ENCODE peak calls at places on chromosomes 5 and 9, in ten cellular contexts. T is sigmoid colon, S is transverse colon, Y is tibial nerve, W is A549, D is HepG2, J is H1, G is stomach, H is suprapubic skin, C is upper lobe of left lung. I is an unnamed sample.

GRCh38 chr5:133980652-133981051 is 12.2 kb upstream of the C5orf15 start:
- DNase-seq in J (no peak), G (no peak), W (no peak), C (no peak), H (no peak), D (no peak), T (no peak), Y (no peak), S (no peak), I (no peak)

GRCh38 chr9:83013867-83014605 is 48.9 kb downstream of the RASEF start:
- DNase-seq in T (no peak), Y (no peak), D (no peak), G (no peak), W (no peak), C (no peak), S (no peak), H (no peak), J (no peak), I (no peak)

GRCh38 chr9:98453589-98454311 is 198.3 kb upstream of the TBC1D2 start:
- DNase-seq in G (no peak), Y (no peak), H (no peak), J (no peak), W (no peak), T (no peak), S (no peak), D (no peak), C (no peak), I (no peak)

GRCh38 chr9:33198163-33198562 is 31.0 kb upstream of the B4GALT1 start:
- DNase-seq in Y (peak; percentile 34), C (no peak), H (no peak), J (no peak), T (peak; percentile 88), W (no peak), S (no peak), D (no peak), G (no peak), I (peak; percentile 66)

GRCh38 chr5:150946351-150946905 is 41.6 kb upstream of the ZNF300 start:
- DNase-seq in D (no peak), T (peak; percentile 94), H (peak; percentile 81), S (peak; percentile 53), C (peak; percentile 28), G (peak; percentile 54), J (no peak), W (no peak), Y (peak; percentile 73), I (peak; percentile 90)

GRCh38 chr5:141559481-141559880 is 59.3 kb downstream of the DIAPH1 start:
- DNase-seq in C (peak; percentile 28), T (no peak), H (no peak), G (no peak), J (no peak), Y (no peak), W (no peak), S (no peak), D (no peak), I (no peak)

GRCh38 chr9:86563350-86563749 is 209.1 kb upstream of the TUT7 start:
- DNase-seq in T (no peak), C (no peak), Y (no peak), J (no peak), D (no peak), G (no peak), H (no peak), W (no peak), S (no peak), I (no peak)

GRCh38 chr5:16573401-16573800 is 43.4 kb downstream of the RETREG1 start:
- DNase-seq in T (no peak), Y (no peak), G (no peak), J (no peak), S (peak; percentile 25), C (no peak), D (peak; percentile 12), H (no peak), W (no peak), I (no peak)

GRCh38 chr5:149172709-149173505 is 31.6 kb downstream of the ABLIM3 start:
- DNase-seq in J (no peak), T (no peak), S (no peak), Y (no peak), H (no peak), D (peak; percentile 96), C (no peak), G (no peak), W (no peak), I (no peak)

DNA sequence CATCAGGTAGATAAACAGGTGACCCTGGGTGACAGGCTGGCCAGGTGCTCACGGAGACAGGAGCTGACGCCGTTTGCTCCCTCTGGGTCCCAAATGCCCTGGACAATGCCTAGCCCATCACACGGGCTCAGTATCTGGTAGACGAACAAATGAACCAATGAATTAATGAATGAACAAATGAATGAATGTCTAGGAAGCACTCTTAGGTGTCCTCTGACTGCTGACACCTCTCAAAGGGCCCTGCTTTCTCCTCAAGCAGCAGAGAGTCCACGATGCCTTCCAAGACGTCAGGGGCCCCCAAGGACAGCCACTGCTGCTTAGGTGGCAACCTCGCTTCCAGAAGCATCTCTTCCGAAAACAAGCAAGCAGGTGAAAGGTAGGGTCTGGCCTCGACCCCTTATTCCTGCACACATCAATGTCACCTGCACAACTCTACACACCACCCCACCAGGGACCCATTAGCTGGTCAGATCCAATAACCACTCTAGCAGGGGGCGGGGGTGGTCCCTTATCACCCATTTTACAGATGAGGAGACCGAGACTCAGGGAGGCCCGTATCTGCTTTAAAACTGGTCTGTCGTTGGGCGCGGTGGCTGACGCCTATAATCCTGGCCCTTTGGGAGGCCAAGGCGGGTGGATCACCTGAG is 45.2 kb downstream of the VAV2 start:
- DNase-seq in Y (no peak), H (no peak), G (no peak), D (no peak), C (no peak), W (no peak), T (peak; percentile 52), S (no peak), J (no peak), I (no peak)
- TF ChIP-seq EP300 in Y (no peak), H (no peak), G (no peak), D (no peak), C (no peak), W (no peak), T (no peak), S (no peak), J (no peak), I (no peak)

GRCh38 chr9:112080831-112081542 is 94.1 kb downstream of the SUSD1 start:
- DNase-seq in D (no peak), G (no peak), T (no peak), Y (no peak), S (no peak), C (no peak), H (no peak), J (no peak), W (no peak), I (no peak)
- TF ChIP-seq CTCF in D (no peak), G (no peak), T (no peak), Y (no peak), S (no peak), C (no peak), H (no peak), J (no peak), W (no peak), I (no peak)

GRCh38 chr5:137501846-137502406 is 2.8 kb upstream of the SPOCK1 start:
- DNase-seq in Y (no peak), H (no peak), S (no peak), J (no peak), W (no peak), G (no peak), T (no peak), D (no peak), C (no peak), I (no peak)

GRCh38 chr5:137503456-137503855 is 4.3 kb upstream of the SPOCK1 start:
- DNase-seq in T (no peak), G (no peak), Y (no peak), D (no peak), S (no peak), W (no peak), H (no peak), J (no peak), C (no peak), I (no peak)

GRCh38 chr5:137500616-137501225 is 1.6 kb upstream of the SPOCK1 start:
- DNase-seq in H (no peak), W (no peak), G (no peak), T (no peak), C (no peak), D (no peak), S (no peak), Y (no peak), J (no peak), I (no peak)

GRCh38 chr5:137502632-137503031 is 3.5 kb upstream of the SPOCK1 start:
- DNase-seq in J (no peak), W (no peak), S (no peak), T (no peak), H (no peak), C (no peak), D (no peak), G (no peak), Y (no peak), I (no peak)

GRCh38 chr5:137501226-137501625 is 2.1 kb upstream of the SPOCK1 start:
- DNase-seq in W (no peak), T (no peak), G (no peak), C (no peak), J (no peak), Y (no peak), S (no peak), H (no peak), D (no peak), I (no peak)
- TF ChIP-seq EP300 in W (no peak), T (no peak), G (no peak), C (no peak), J (no peak), Y (no peak), S (no peak), H (no peak), D (no peak), I (no peak)

GRCh38 chr9:127773245-127773644 is 5.2 kb downstream of the SH2D3C start:
- DNase-seq in S (no peak), G (no peak), D (no peak), W (no peak), J (no peak), T (no peak), H (no peak), Y (no peak), C (no peak), I (no peak)
- TF ChIP-seq CTCF in S (no peak), G (no peak), D (no peak), W (no peak), J (no peak), T (no peak), H (no peak), Y (no peak), C (no peak), I (no peak)

DNA sequence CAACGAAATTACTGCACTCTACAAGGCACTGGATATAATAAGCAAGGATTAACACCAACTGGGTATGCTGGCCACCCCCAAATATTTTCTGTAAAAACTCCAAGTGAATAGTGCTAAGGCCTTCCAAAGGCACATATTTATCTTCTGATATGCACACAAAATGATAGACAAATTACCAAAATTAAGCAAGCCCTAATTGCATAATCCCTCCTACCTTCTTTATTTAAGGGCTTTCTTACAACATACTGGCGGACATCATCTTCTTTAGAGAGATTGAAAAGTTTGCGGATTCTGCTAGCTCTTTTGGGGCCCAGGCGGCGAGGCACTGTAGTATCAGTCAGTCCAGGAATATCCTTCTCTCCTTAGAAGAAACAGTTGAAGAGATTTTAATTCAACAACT is 1.9 kb downstream of the RPS6 start:
- DNase-seq in S (no peak), Y (no peak), J (no peak), C (no peak), W (no peak), T (no peak), G (no peak), D (no peak), H (no peak), I (no peak)
- TF ChIP-seq EP300 in S (no peak), Y (no peak), J (no peak), C (no peak), W (no peak), T (no peak), G (no peak), D (no peak), H (no peak), I (no peak)

GRCh38 chr5:167030500-167031120 is 1260.8 kb upstream of the WWC1 start:
- DNase-seq in H (no peak), Y (no peak), W (peak; percentile 2), S (peak; percentile 27), T (no peak), C (no peak), D (no peak), J (peak; percentile 88), G (no peak), I (no peak)
- TF ChIP-seq CTCF in H (no peak), Y (no peak), W (peak; percentile 20), S (no peak), T (no peak), C (no peak), D (no peak), J (peak; percentile 39), G (no peak), I (no peak)